ENCODE peak calls at places on chromosomes 5 and 9, in six cellular contexts. L, N, C, H, M and I are unnamed samples.

GRCh38 chr5:10454591-10455272 is 13.1 kb downstream of the ROPN1L start:
- DNase-seq in L (no peak), N (no peak), C (no peak), H (no peak), M (no peak), I (no peak)

GRCh38 chr5:135239461-135240282 is 159.4 kb downstream of the MACROH2A1 start:
- DNase-seq in L (peak), N (no peak), C (no peak), H (no peak), M (no peak), I (peak)

GRCh38 chr9:77981332-77981731 is 50.3 kb downstream of the GNAQ start:
- DNase-seq in L (no peak), N (no peak), C (peak), H (no peak), M (no peak), I (peak)

GRCh38 chr9:94934816-94935328 is 208.4 kb downstream of the AOPEP start:
- DNase-seq in L (no peak), N (no peak), C (no peak), H (no peak), M (no peak), I (no peak)

GRCh38 chr5:33788922-33789321 is 102.9 kb downstream of the ADAMTS12 start:
- DNase-seq in L (no peak), N (no peak), C (no peak), H (no peak), M (no peak), I (no peak)

GRCh38 chr9:135565141-135565628 is 3.6 kb downstream of the PAEP start:
- DNase-seq in L (no peak), N (no peak), C (no peak), H (no peak), M (no peak), I (no peak)

GRCh38 chr9:97857603-97858392 is 4.8 kb downstream of the FOXE1 start:
- DNase-seq in L (no peak), N (no peak), C (no peak), H (no peak), M (no peak), I (no peak)

GRCh38 chr9:20512636-20513035 is 109.7 kb downstream of the MLLT3 start:
- DNase-seq in L (no peak), N (no peak), C (no peak), H (no peak), M (no peak), I (no peak)

GRCh38 chr9:131657456-131657855 is 82.4 kb downstream of the RAPGEF1 start:
- DNase-seq in L (no peak), N (no peak), C (peak), H (no peak), M (no peak), I (no peak)

GRCh38 chr5:139402561-139403158 is 1.2 kb downstream of the SPATA24 start:
- DNase-seq in L (no peak), N (no peak), C (no peak), H (no peak), M (peak), I (no peak)

GRCh38 chr9:98375138-98375726 is 119.8 kb upstream of the TBC1D2 start:
- DNase-seq in L (no peak), N (no peak), C (no peak), H (no peak), M (no peak), I (peak)

GRCh38 chr9:132364068-132364467 is 9.3 kb upstream of the SETX start:
- DNase-seq in L (no peak), N (no peak), C (no peak), H (no peak), M (no peak), I (no peak)

GRCh38 chr9:34500623-34501267 is 22.0 kb downstream of the ENHO start:
- DNase-seq in L (no peak), N (peak), C (peak), H (peak), M (no peak), I (no peak)

GRCh38 chr5:123659006-123659405 is 147.0 kb downstream of the CSNK1G3 start:
- DNase-seq in L (no peak), N (no peak), C (no peak), H (no peak), M (no peak), I (no peak)

GRCh38 chr5:6576861-6577501 is 55.9 kb downstream of the NSUN2 start:
- DNase-seq in L (no peak), N (peak), C (peak), H (no peak), M (no peak), I (no peak)

GRCh38 chr5:140178482-140179116 is 3.6 kb downstream of the CYSTM1 start:
- DNase-seq in L (no peak), N (no peak), C (no peak), H (no peak), M (no peak), I (no peak)

GRCh38 chr5:114360816-114361723 is 800 bp upstream of the KCNN2 start:
- DNase-seq in L (peak), N (peak), C (peak), H (peak), M (peak), I (no peak)

GRCh38 chr9:13570521-13570974 is 291.1 kb upstream of the MPDZ start:
- DNase-seq in L (no peak), N (no peak), C (no peak), H (no peak), M (no peak), I (no peak)

GRCh38 chr9:123571240-123571639 is 215.2 kb downstream of the CRB2 start:
- DNase-seq in L (no peak), N (no peak), C (no peak), H (no peak), M (no peak), I (no peak)

GRCh38 chr5:163760498-163760897 is 255.1 kb downstream of the MAT2B start:
- DNase-seq in L (no peak), N (no peak), C (no peak), H (no peak), M (no peak), I (no peak)

GRCh38 chr9:75168270-75169185 is 80.2 kb downstream of the OSTF1 start:
- DNase-seq in L (no peak), N (no peak), C (no peak), H (no peak), M (no peak), I (no peak)

GRCh38 chr9:136865768-136866103 is 372 bp downstream of the EDF1 start:
- DNase-seq in L (peak), N (no peak), C (no peak), H (no peak), M (peak), I (peak)

GRCh38 chr9:113599647-113600476 is 136.3 kb downstream of the RGS3 start:
- DNase-seq in L (no peak), N (no peak), C (no peak), H (no peak), M (no peak), I (no peak)

GRCh38 chr9:81244631-81245030 is 444.7 kb downstream of the TLE1 start:
- DNase-seq in L (no peak), N (no peak), C (no peak), H (no peak), M (no peak), I (no peak)

GRCh38 chr5:38692346-38692745 is 135.9 kb upstream of the LIFR start:
- DNase-seq in L (no peak), N (no peak), C (no peak), H (no peak), M (no peak), I (no peak)

GRCh38 chr5:39395521-39395920 is 29.3 kb downstream of the DAB2 start:
- DNase-seq in L (no peak), N (no peak), C (no peak), H (no peak), M (no peak), I (no peak)

GRCh38 chr9:88303785-88304495 is 84.3 kb upstream of the SPIN1 start:
- DNase-seq in L (no peak), N (no peak), C (peak), H (no peak), M (no peak), I (no peak)

GRCh38 chr9:108473209-108474112 is 382.3 kb downstream of the ACTL7B start:
- DNase-seq in L (no peak), N (peak), C (no peak), H (no peak), M (no peak), I (peak)

GRCh38 chr9:114775121-114775520 is 30.7 kb downstream of the TNFSF15 start:
- DNase-seq in L (no peak), N (no peak), C (no peak), H (no peak), M (no peak), I (no peak)

GRCh38 chr5:88787856-88788255 is 95.1 kb downstream of the MEF2C start:
- DNase-seq in L (no peak), N (no peak), C (no peak), H (no peak), M (no peak), I (no peak)

GRCh38 chr5:158390556-158390955 is 531.6 kb upstream of the CLINT1 start:
- DNase-seq in L (no peak), N (no peak), C (no peak), H (no peak), M (no peak), I (no peak)